ENCODE peak calls at places on chromosome 18, in four cellular contexts. K is GM23248, Z is D341Med, U is Ammon's horn. S is an unnamed sample.

GRCh38 chr18:48845174-48845573 is 105.6 kb downstream of the SMAD7 start:
- DNase-seq in U (no peak), K (no peak), Z (no peak), S (no peak)

GRCh38 chr18:79971986-79972385 is 7.5 kb downstream of the HSBP1L1 start:
- DNase-seq in K (no peak), U (no peak), Z (no peak), S (no peak)

GRCh38 chr18:69838620-69839411 is 108.9 kb downstream of the CD226 start:
- DNase-seq in Z (peak; percentile 49), U (no peak), K (no peak), S (no peak)

GRCh38 chr18:45321520-45321919 is 293.8 kb upstream of the SLC14A2 start:
- DNase-seq in K (no peak), Z (no peak), U (peak; percentile 18), S (no peak)

GRCh38 chr18:7890078-7890477 is 323.0 kb downstream of the PTPRM start:
- DNase-seq in U (no peak), K (no peak), Z (no peak), S (no peak)

GRCh38 chr18:62105373-62105772 is 81.5 kb downstream of the PIGN start:
- DNase-seq in U (no peak), K (no peak), Z (no peak), S (no peak)

GRCh38 chr18:79672490-79673276 is 6.9 kb upstream of the CTDP1 start:
- DNase-seq in K (no peak), U (no peak), Z (no peak), S (no peak)

GRCh38 chr18:37395631-37396030 is 170.0 kb downstream of the CELF4 start:
- DNase-seq in K (no peak), U (no peak), Z (no peak), S (no peak)

GRCh38 chr18:62037012-62037742 is 144.4 kb upstream of the RNF152 start:
- DNase-seq in Z (no peak), K (peak; percentile 5), U (no peak), S (no peak)

GRCh38 chr18:69981948-69982347 is 34.3 kb upstream of the CD226 start:
- DNase-seq in U (no peak), K (no peak), Z (no peak), S (no peak)

GRCh38 chr18:56598422-56598821 is 40.0 kb downstream of the TXNL1 start:
- DNase-seq in Z (no peak), K (no peak), U (no peak), S (no peak)

GRCh38 chr18:5197032-5197434 is at the start of gene AKAIN1:
- DNase-seq in U (peak; percentile 55), K (peak; percentile 65), Z (peak; percentile 67), S (peak; percentile 34)